ENCODE peak calls at places on chromosomes 5 and 9, in eight cellular contexts. D is endothelial cell of umbilical vein, V is H1, F is K562, Y is GM12878, N is HepG2, K is HCT116, Z is SK-N-SH. E is an unnamed sample.

GRCh38 chr9:93968451-93969327 is 13.5 kb upstream of the BARX1 start:
- DNase-seq in Z (no peak), N (peak; percentile 53), K (no peak), F (no peak), Y (no peak), D (no peak), V (no peak), E (no peak)

GRCh38 chr9:113564804-113565237 is 101.3 kb downstream of the RGS3 start:
- DNase-seq in Z (peak; percentile 69), D (no peak), N (no peak), V (peak; percentile 68), K (no peak), F (no peak), Y (no peak), E (no peak)

GRCh38 chr5:133372306-133373008 is 239.9 kb downstream of the FSTL4 start:
- DNase-seq in D (no peak), Y (no peak), F (no peak), N (no peak), K (no peak), V (no peak), Z (no peak), E (no peak)

GRCh38 chr9:88387035-88387732 is 1.1 kb upstream of the SPIN1 start:
- DNase-seq in Z (no peak), V (no peak), K (peak; percentile 23), Y (no peak), N (peak; percentile 18), D (no peak), F (peak; percentile 38), E (peak; percentile 32)

GRCh38 chr9:81078555-81078954 is 610.8 kb downstream of the TLE1 start:
- DNase-seq in D (no peak), V (no peak), Z (no peak), N (no peak), K (no peak), Y (no peak), F (no peak), E (no peak)

GRCh38 chr5:151094054-151094858 is 13.4 kb upstream of the TNIP1 start:
- DNase-seq in K (no peak), N (no peak), V (no peak), F (no peak), Z (no peak), Y (no peak), D (no peak), E (no peak)

GRCh38 chr5:76808142-76808691 is 10.6 kb upstream of the F2RL1 start:
- DNase-seq in V (peak; percentile 74), Z (no peak), F (no peak), N (no peak), K (no peak), Y (no peak), D (no peak), E (no peak)

GRCh38 chr5:57642066-57642465 is 159.5 kb upstream of the ACTBL2 start:
- DNase-seq in V (no peak), Y (no peak), Z (no peak), D (no peak), K (no peak), N (no peak), F (no peak), E (no peak)

GRCh38 chr9:83312543-83312942 is 225.7 kb downstream of the FRMD3 start:
- DNase-seq in K (no peak), D (no peak), V (no peak), F (no peak), Y (no peak), Z (no peak), N (no peak), E (no peak)

GRCh38 chr5:113452941-113453340 is 18.2 kb upstream of the TSSK1B start:
- DNase-seq in N (no peak), D (no peak), V (no peak), K (no peak), Y (no peak), F (no peak), Z (no peak), E (no peak)

GRCh38 chr9:3730527-3730926 is 204.7 kb upstream of the RFX3 start:
- DNase-seq in N (no peak), V (no peak), F (no peak), K (no peak), D (no peak), Y (peak; percentile 26), Z (no peak), E (no peak)

GRCh38 chr9:14690986-14691730 is 2.1 kb downstream of the ZDHHC21 start:
- DNase-seq in K (no peak), F (no peak), Z (no peak), V (no peak), N (no peak), Y (no peak), D (peak; percentile 48), E (no peak)

GRCh38 chr9:37575921-37576721 is at the start of gene FBXO10:
- DNase-seq in N (no peak), D (peak; percentile 78), Y (no peak), Z (peak; percentile 91), V (peak; percentile 85), K (no peak), F (no peak), E (no peak)

GRCh38 chr5:35371971-35372426 is 141.7 kb upstream of the PRLR start:
- DNase-seq in V (no peak), D (no peak), F (no peak), Z (no peak), N (no peak), Y (no peak), K (no peak), E (no peak)

GRCh38 chr9:112012026-112012902 is 115.7 kb downstream of the UGCG start:
- DNase-seq in Z (no peak), F (peak; percentile 30), D (peak; percentile 94), K (peak; percentile 91), V (no peak), Y (peak; percentile 96), N (peak; percentile 66), E (no peak)

GRCh38 chr5:116038817-116039216 is 6.5 kb downstream of the ARL14EPL start:
- DNase-seq in K (no peak), Z (no peak), Y (no peak), N (no peak), V (no peak), D (no peak), F (no peak), E (no peak)

DNA sequence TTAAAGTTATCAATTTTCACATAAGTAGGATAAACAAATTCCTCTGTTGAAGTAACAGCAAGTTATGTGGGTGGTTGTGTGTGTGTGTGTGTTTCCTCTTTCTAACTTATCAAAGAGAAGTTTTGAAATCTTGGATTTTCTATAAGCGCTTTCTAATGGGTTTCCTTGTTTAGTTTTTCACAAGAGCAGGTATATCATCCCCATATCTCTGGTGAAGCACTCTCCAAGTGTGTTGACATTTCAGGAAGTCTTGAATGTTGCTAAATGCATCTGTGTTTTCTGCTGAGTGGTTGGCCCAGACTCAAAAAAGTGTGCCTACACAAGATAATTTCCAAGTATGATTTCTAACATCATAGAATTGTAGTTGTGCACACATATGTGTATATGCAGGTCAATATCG is 43.3 kb downstream of the PRDM6 start:
- DNase-seq in N (no peak), D (no peak), Z (no peak), Y (no peak), F (no peak), K (no peak), V (no peak), E (no peak)
- H3K9me3 ChIP-seq in N (no peaks in the 10 kb centered on the region), D (no peaks in the 10 kb centered on the region), Z (no peaks in the 10 kb centered on the region), Y (no peaks in the 10 kb centered on the region), F (no peaks in the 10 kb centered on the region), K (no peaks in the 10 kb centered on the region), V (no peaks in the 10 kb centered on the region), E (no peaks in the 10 kb centered on the region)

DNA sequence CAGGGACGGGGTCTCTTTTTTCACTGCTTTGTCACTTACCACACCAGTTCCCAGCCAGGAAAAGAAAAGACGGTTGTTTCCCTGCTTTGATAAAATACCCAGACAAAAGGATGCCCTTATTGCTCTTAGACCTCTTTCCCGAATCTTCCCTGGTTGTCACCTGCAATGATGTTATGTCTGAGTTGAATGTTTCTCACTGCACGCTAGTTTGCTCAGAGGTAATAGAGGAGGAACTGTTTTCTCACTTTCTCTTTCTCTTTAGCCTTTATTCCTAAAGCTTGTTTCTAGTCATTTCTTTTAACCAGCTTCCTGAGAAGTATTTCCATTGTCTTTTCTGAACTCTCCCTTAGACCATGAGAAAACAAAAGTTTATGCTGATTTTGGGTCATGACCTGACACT is 32.9 kb downstream of the ACER2 start:
- DNase-seq in Z (no peak), N (no peak), V (no peak), D (peak; percentile 47), K (no peak), F (no peak), Y (peak; percentile 48), E (no peak)
- H3K9ac ChIP-seq in Z (no peak overlapping the region), N (no peak overlapping the region), V (no peak overlapping the region), D (no peak overlapping the region), K (no peak overlapping the region), F (no peak overlapping the region), Y (peak overlapping the region; percentile 11), E (no peak overlapping the region)

GRCh38 chr5:146851133-146851532 is 27.4 kb downstream of the PPP2R2B start:
- DNase-seq in Z (no peak), D (no peak), K (no peak), Y (no peak), F (no peak), N (no peak), V (no peak), E (no peak)

GRCh38 chr5:146849694-146850093 is 28.9 kb downstream of the PPP2R2B start:
- DNase-seq in V (no peak), D (no peak), N (no peak), F (no peak), Y (no peak), K (no peak), Z (no peak), E (no peak)

GRCh38 chr5:146848133-146848532 is 30.4 kb downstream of the PPP2R2B start:
- DNase-seq in V (no peak), Y (no peak), F (no peak), K (no peak), D (no peak), Z (no peak), N (peak; percentile 36), E (no peak)

DNA sequence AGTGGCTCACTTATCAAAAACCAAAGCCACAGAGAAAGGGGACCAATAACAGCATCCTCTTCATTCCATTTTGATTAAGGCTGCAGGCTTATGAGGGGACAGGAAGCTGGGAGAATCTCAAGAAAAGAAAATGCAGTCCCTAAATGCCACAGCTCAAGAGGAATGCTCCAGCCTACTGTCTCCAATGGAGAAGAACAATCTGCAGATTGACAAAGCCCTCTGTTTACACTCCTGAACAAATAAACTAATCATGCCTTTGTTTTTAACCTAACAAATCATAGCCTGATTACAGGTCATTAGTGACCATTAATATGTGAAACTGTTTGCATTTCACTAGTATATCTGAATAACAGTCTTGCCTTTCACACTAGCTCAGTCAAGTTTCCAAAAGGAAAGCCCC is 26.5 kb downstream of the PPP2R2B start:
- DNase-seq in V (no peak), F (no peak), Z (no peak), N (no peak), D (no peak), Y (no peak), K (no peak), E (no peak)
- TF ChIP-seq POLR2AphosphoS5 in V (no peak), F (no peak), Z (no peak), N (no peak), D (no peak), Y (no peak), K (no peak), E (no peak)

GRCh38 chr5:131863700-131864099 is 66.9 kb upstream of the FNIP1 start:
- DNase-seq in K (no peak), Z (no peak), V (no peak), N (no peak), F (no peak), Y (no peak), D (no peak), E (no peak)

DNA sequence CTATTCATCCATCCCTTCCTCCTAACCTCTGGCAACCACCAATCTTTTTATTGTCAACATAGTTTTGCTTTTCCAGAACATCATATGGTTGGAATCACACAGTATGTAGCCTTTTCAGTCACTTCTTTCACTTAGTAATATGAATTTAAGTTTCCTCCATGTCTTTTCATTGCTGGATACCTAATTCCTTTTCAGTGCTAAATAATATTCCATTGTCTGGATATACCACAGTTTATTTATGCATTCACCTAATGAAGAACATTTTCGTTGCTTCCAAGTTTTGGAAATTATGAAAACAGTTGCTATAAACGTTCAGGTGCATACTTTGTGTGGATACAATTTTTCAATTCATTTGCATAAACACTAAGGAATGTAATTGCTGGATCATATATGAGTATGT is 70.7 kb upstream of the FNIP1 start:
- DNase-seq in Z (no peak), N (no peak), V (no peak), D (no peak), Y (no peak), F (no peak), K (no peak), E (no peak)
- H3K9me3 ChIP-seq in Z (no peaks in the 10 kb centered on the region), N (peaks cover 31% of the 10 kb centered on the region), V (peaks cover 41% of the 10 kb centered on the region), D (no peaks in the 10 kb centered on the region), Y (peaks cover 9% of the 10 kb centered on the region), F (peaks cover 3% of the 10 kb centered on the region), K (no peaks in the 10 kb centered on the region), E (no peaks in the 10 kb centered on the region)

E was measured in SK-N-MC.